ENCODE peak calls at places on chromosome 21, in four cellular contexts. V is astrocyte of the cerebellum; D is GM12892; X is stimulated activated CD8-positive, alpha-beta memory T cell treated with anti-CD3 and anti-CD28 coated beads, Interleukin-2, amount 100 ng/mL, for 48 hours. S is an unnamed sample.
A peak's percentile ranks its signal among the peaks of the same experiment; 100 is the strongest.

GRCh38 chr21:29645666-29646553 is 293.9 kb downstream of the GRIK1 start:
- DNase-seq in V (peak; percentile 55), D (no peak), X (no peak), S (no peak)

GRCh38 chr21:38741976-38742309 is 63.8 kb upstream of the ETS2 start:
- DNase-seq in V (no peak), D (no peak), X (no peak), S (no peak)

GRCh38 chr21:38310619-38311018 is 53.8 kb downstream of the KCNJ15 start:
- DNase-seq in V (no peak), D (no peak), X (no peak), S (no peak)

GRCh38 chr21:38343691-38344090 is 86.9 kb downstream of the KCNJ15 start:
- DNase-seq in V (no peak), D (no peak), X (no peak), S (no peak)

GRCh38 chr21:46480466-46480865 is 21.8 kb downstream of the DIP2A start:
- DNase-seq in V (no peak), D (no peak), X (no peak), S (no peak)

GRCh38 chr21:34962136-34962535 is 87.0 kb downstream of the RUNX1 start:
- DNase-seq in V (no peak), D (no peak), X (no peak), S (no peak)

GRCh38 chr21:28018741-28019669 is 973.7 kb downstream of the LTN1 start:
- DNase-seq in V (no peak), D (no peak), X (no peak), S (no peak)

GRCh38 chr21:37511848-37512247 is 145.3 kb downstream of the DYRK1A start:
- DNase-seq in V (no peak), D (no peak), X (no peak), S (no peak)

GRCh38 chr21:44865561-44866280 is 7.8 kb downstream of the PTTG1IP start:
- DNase-seq in V (no peak), D (no peak), X (no peak), S (no peak)

GRCh38 chr21:42569732-42570301 is 56.2 kb downstream of the SLC37A1 start:
- DNase-seq in V (no peak), D (no peak), X (no peak), S (no peak)

GRCh38 chr21:39121600-39122355 is 61.5 kb downstream of the PSMG1 start:
- DNase-seq in V (peak; percentile 40), D (no peak), X (no peak), S (no peak)

GRCh38 chr21:44444286-44444931 is 10.9 kb upstream of the LRRC3 start:
- DNase-seq in V (no peak), D (no peak), X (no peak), S (no peak)

S was measured in smooth muscle cell of the brain vasculature.